ENCODE peak calls at places on chromosomes 5 and 9, in ten cellular contexts. P, D, M, K, C, I, Q, N, F and L are unnamed samples.
A peak's percentile ranks its signal among the peaks of the same experiment; 100 is the strongest.

GRCh38 chr5:151596839-151597539 is 5.9 kb upstream of the FAT2 start:
- DNase-seq in Q (no peak), K (no peak), F (no peak), N (peak; percentile 36), D (no peak), P (no peak), I (no peak), C (no peak), M (no peak), L (no peak)

GRCh38 chr9:87194471-87194870 is 247.2 kb upstream of the GAS1 start:
- DNase-seq in Q (no peak), C (no peak), N (no peak), F (no peak), K (no peak), D (no peak), P (no peak), M (no peak), I (no peak), L (no peak)

GRCh38 chr5:179265529-179266290 is 79.6 kb downstream of the ADAMTS2 start:
- DNase-seq in F (peak; percentile 78), N (peak; percentile 95), Q (peak; percentile 88), I (peak; percentile 87), K (no peak), P (peak; percentile 98), M (peak; percentile 98), C (no peak), D (peak; percentile 76), L (no peak)

GRCh38 chr5:135269828-135270545 is 129.0 kb downstream of the MACROH2A1 start:
- DNase-seq in C (no peak), P (peak; percentile 78), M (peak; percentile 77), N (no peak), I (no peak), F (no peak), D (no peak), K (no peak), Q (no peak), L (no peak)

GRCh38 chr5:114184006-114184405 is 177.9 kb upstream of the KCNN2 start:
- DNase-seq in D (no peak), M (no peak), N (no peak), P (no peak), I (no peak), K (no peak), Q (no peak), F (no peak), C (no peak), L (no peak)

GRCh38 chr9:2481216-2481615 is 140.4 kb upstream of the VLDLR start:
- DNase-seq in P (no peak), I (no peak), D (no peak), Q (no peak), F (no peak), C (no peak), N (no peak), M (no peak), K (no peak), L (no peak)

GRCh38 chr5:80204808-80205614 is 50.8 kb downstream of the SERINC5 start:
- DNase-seq in N (no peak), Q (no peak), I (no peak), D (peak; percentile 77), P (no peak), M (no peak), C (no peak), K (no peak), F (no peak), L (peak; percentile 47)

GRCh38 chr5:10555134-10555733 is 8.6 kb upstream of the ANKRD33B start:
- DNase-seq in M (no peak), F (no peak), C (no peak), P (no peak), K (no peak), N (no peak), D (no peak), Q (no peak), I (no peak), L (no peak)

GRCh38 chr9:74742792-74743389 is 144.8 kb downstream of the TRPM6 start:
- DNase-seq in M (no peak), N (no peak), P (no peak), F (no peak), D (no peak), Q (no peak), I (peak; percentile 19), K (no peak), C (no peak), L (no peak)

GRCh38 chr9:26260238-26260637 is 582.0 kb upstream of the TUSC1 start:
- DNase-seq in I (no peak), C (no peak), D (no peak), P (no peak), M (no peak), Q (no peak), F (no peak), N (no peak), K (no peak), L (no peak)

GRCh38 chr5:87094347-87094746 is 173.3 kb upstream of the RASA1 start:
- DNase-seq in D (no peak), C (no peak), P (no peak), K (no peak), I (no peak), N (no peak), M (no peak), Q (no peak), F (no peak), L (no peak)

GRCh38 chr9:124770359-124771020 is 621 bp downstream of the NR6A1 start:
- DNase-seq in Q (no peak), K (peak; percentile 14), F (no peak), C (no peak), D (peak; percentile 31), I (no peak), M (no peak), N (no peak), P (peak; percentile 60), L (peak; percentile 32)

DNA sequence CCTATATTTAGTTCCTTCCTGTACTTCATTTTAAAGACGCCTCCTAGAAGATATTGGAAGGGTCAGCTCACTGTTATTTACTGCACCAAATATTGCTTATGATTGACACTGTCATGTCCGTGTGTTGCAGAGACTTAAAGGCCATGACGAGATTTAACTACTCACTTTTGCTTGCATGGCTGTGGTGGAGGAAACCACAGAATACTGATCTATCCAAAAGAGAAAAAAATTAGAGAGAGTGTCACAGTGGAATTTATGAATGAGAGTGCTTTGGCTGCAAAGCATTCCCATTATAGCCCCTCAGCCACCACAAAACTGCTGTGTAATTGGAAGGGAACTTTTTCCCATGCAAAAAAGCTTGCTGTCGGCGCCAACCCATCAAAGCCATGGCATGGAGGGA is 58.0 kb downstream of the EBF1 start:
- DNase-seq in N (no peak), K (no peak), M (no peak), F (no peak), D (no peak), I (no peak), Q (no peak), P (no peak), C (no peak), L (no peak)
- H3K27me3 ChIP-seq in N (no peaks in the 10 kb centered on the region), K (peaks cover 3% of the 10 kb centered on the region), M (no peaks in the 10 kb centered on the region), F (no peaks in the 10 kb centered on the region), D (no peaks in the 10 kb centered on the region), I (no peaks in the 10 kb centered on the region), Q (peaks cover 5% of the 10 kb centered on the region), P (no peaks in the 10 kb centered on the region), C (no peaks in the 10 kb centered on the region), L (no peaks in the 10 kb centered on the region)

GRCh38 chr5:55934117-55934613 is 60.6 kb downstream of the IL6ST start:
- DNase-seq in Q (peak; percentile 75), C (no peak), F (no peak), P (no peak), N (no peak), M (no peak), K (no peak), I (no peak), D (peak; percentile 35), L (peak; percentile 20)

GRCh38 chr5:55934720-55935119 is 60.0 kb downstream of the IL6ST start:
- DNase-seq in F (no peak), D (no peak), K (no peak), M (no peak), Q (no peak), N (no peak), I (no peak), P (no peak), C (no peak), L (no peak)

GRCh38 chr5:55936100-55936693 is 58.6 kb downstream of the IL6ST start:
- DNase-seq in F (peak; percentile 91), I (peak; percentile 88), Q (peak; percentile 84), M (peak; percentile 81), K (peak; percentile 48), C (peak; percentile 76), D (peak; percentile 83), N (peak; percentile 80), P (peak; percentile 89), L (peak; percentile 61)

GRCh38 chr5:55933377-55934116 is 61.2 kb downstream of the IL6ST start:
- DNase-seq in I (no peak), N (no peak), C (no peak), K (no peak), P (no peak), Q (no peak), F (no peak), D (no peak), M (no peak), L (no peak)

DNA sequence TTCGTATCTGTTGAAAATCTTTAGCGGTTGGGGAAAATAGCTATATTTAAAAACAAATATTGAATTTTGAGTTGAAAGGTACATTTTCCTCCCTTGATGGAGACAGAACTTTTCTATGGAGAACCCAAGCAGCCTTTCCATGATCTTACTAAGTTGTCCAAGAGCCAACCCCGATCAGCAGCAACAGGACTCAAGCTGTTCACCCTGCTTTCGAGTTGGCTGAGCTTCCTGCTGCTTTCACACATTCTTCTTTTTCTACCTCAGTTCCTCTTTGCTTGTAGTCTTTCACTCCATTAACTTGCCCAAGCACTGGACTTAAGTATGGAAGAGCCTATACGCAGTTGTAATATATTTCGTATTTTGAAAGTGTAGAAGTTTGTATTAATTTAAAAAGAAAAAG is 59.4 kb downstream of the IL6ST start:
- DNase-seq in F (no peak), C (no peak), M (no peak), N (no peak), K (no peak), I (no peak), P (no peak), Q (no peak), D (no peak), L (no peak)
- H3K27ac ChIP-seq in F (no peak overlapping the region), C (no peak overlapping the region), M (no peak overlapping the region), N (no peak overlapping the region), K (no peak overlapping the region), I (no peak overlapping the region), P (no peak overlapping the region), Q (peak overlapping the region; percentile 38), D (no peak overlapping the region), L (no peak overlapping the region)

DNA sequence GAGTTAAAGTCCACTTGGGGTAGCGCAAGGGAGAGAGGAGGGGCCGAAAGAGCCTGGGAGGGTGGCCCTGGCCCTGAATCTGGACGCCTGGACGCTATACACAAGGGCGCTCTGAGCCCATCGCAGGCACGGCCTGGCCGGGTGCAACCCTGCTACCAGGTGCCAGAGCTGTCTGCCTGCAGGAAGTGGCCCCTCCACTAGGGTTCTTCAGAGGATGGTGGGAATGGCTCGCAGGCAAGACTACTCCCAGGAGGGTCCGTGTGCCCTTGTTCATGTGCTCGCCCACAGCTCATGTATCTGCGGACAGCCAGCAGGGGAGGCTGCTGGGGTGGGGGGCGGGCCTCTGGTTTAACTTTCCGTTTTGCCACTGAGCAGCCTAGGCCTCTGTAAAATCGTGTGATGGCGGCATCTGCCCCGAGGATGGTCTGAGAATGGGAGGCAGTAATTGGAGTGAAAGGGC is 1.4 kb upstream of the NKD2 start:
- DNase-seq in N (no peak), K (no peak), D (no peak), M (peak; percentile 13), Q (peak; percentile 64), C (peak; percentile 3), I (no peak), P (no peak), F (peak; percentile 48), L (no peak)
- H3K27me3 ChIP-seq in N (peaks cover 6% of the 10 kb centered on the region), K (peaks cover 38% of the 10 kb centered on the region), D (peaks cover 8% of the 10 kb centered on the region), M (peaks cover 4% of the 10 kb centered on the region), Q (peaks cover 36% of the 10 kb centered on the region), C (peaks cover 17% of the 10 kb centered on the region), I (peaks cover 2% of the 10 kb centered on the region), P (peaks cover 13% of the 10 kb centered on the region), F (peaks cover 54% of the 10 kb centered on the region), L (peaks cover 10% of the 10 kb centered on the region)

GRCh38 chr5:126487596-126487995 is 64.4 kb downstream of the GRAMD2B start:
- DNase-seq in D (no peak), M (no peak), K (no peak), P (no peak), C (no peak), I (no peak), Q (no peak), F (no peak), N (no peak), L (no peak)
- H3K27ac ChIP-seq in D (no peak overlapping the region), M (peak overlapping the region; percentile 95), K (no peak overlapping the region), P (no peak overlapping the region), C (no peak overlapping the region), I (no peak overlapping the region), Q (no peak overlapping the region), F (no peak overlapping the region), N (no peak overlapping the region), L (no peak overlapping the region)